ENCODE peak calls at places on chromosome 21, in six cellular contexts. N is KBM-7; J is EL; I is activated naive CD8-positive, alpha-beta T cell treated with anti-CD3 and anti-CD28 coated beads, Interleukin-2, amount 10 ng/mL, durations not matched to agents 7 days and 5 days; R is fibroblast of mammary gland; V is progenitor cell of endocrine pancreas. T is an unnamed sample.

GRCh38 chr21:37219766-37220432 is 47.2 kb downstream of the VPS26C start:
- DNase-seq in V (no peak), I (no peak), R (peak), J (peak), N (peak), T (peak)

GRCh38 chr21:32463367-32463766 is 50.9 kb downstream of the EVA1C start:
- DNase-seq in J (peak), N (no peak), R (peak), V (no peak), I (no peak), T (no peak)

GRCh38 chr21:45331521-45332257 is 44.0 kb upstream of the POFUT2 start:
- DNase-seq in J (no peak), I (peak), R (no peak), V (no peak), N (no peak), T (no peak)

GRCh38 chr21:14290584-14290983 is 74.6 kb downstream of the RBM11 start:
- DNase-seq in J (no peak), V (no peak), N (no peak), R (no peak), I (no peak), T (no peak)

GRCh38 chr21:46099476-46099875 is 1.6 kb downstream of the COL6A2 start:
- DNase-seq in R (peak), N (no peak), V (peak), I (peak), J (peak), T (no peak)

GRCh38 chr21:36606292-36606982 is 92.5 kb upstream of the SIM2 start:
- DNase-seq in V (no peak), J (no peak), I (no peak), N (no peak), R (no peak), T (no peak)

GRCh38 chr21:35743571-35743970 is 316.8 kb downstream of the SETD4 start:
- DNase-seq in J (peak), I (no peak), N (no peak), R (peak), V (no peak), T (no peak)

GRCh38 chr21:45974073-45975016 is 7.2 kb upstream of the COL6A1 start:
- DNase-seq in N (no peak), I (no peak), R (peak), J (peak), V (no peak), T (no peak)

GRCh38 chr21:25834376-25834775 is 99.6 kb downstream of the GABPA start:
- DNase-seq in I (no peak), J (no peak), N (no peak), R (no peak), V (no peak), T (no peak)

GRCh38 chr21:37751268-37751975 is 164.8 kb downstream of the KCNJ6 start:
- DNase-seq in J (no peak), N (no peak), R (no peak), V (no peak), I (no peak), T (no peak)

GRCh38 chr21:23307065-23307464 is 2300.2 kb downstream of the MRPL39 start:
- DNase-seq in N (no peak), I (no peak), R (no peak), V (no peak), J (no peak), T (no peak)